ENCODE peak calls at places on chromosomes 16 and 17, in seven cellular contexts. One of them, this sample, is unnamed.

GRCh38 chr16:89047331-89048086 is 46.1 kb upstream of the ACSF3 start:
- DNase-seq in upper lobe of right lung: no peak
- DNase-seq in BJ: no peak
- DNase-seq in left ventricle myocardium inferior: no peak
- DNase-seq in foreskin fibroblast: no peak
- DNase-seq in astrocyte of the cerebellum: no peak
- DNase-seq in endodermal cell: no peak
- DNase-seq in this sample: no peak

GRCh38 chr16:23578096-23578830 is 17.9 kb downstream of the NDUFAB1 start:
- DNase-seq in astrocyte of the cerebellum: no peak
- DNase-seq in upper lobe of right lung: no peak
- DNase-seq in BJ: no peak
- DNase-seq in endodermal cell: no peak
- DNase-seq in left ventricle myocardium inferior: no peak
- DNase-seq in foreskin fibroblast: no peak
- DNase-seq in this sample: no peak

GRCh38 chr16:9199312-9199711 is 107.9 kb downstream of the HAPSTR1 start:
- DNase-seq in BJ: no peak
- DNase-seq in foreskin fibroblast: no peak
- DNase-seq in astrocyte of the cerebellum: no peak
- DNase-seq in upper lobe of right lung: no peak
- DNase-seq in endodermal cell: no peak
- DNase-seq in left ventricle myocardium inferior: peak
- DNase-seq in this sample: no peak

GRCh38 chr17:43338886-43339516 is 59.8 kb upstream of the ARL4D start:
- DNase-seq in endodermal cell: peak
- DNase-seq in BJ: no peak
- DNase-seq in foreskin fibroblast: peak
- DNase-seq in left ventricle myocardium inferior: peak
- DNase-seq in astrocyte of the cerebellum: no peak
- DNase-seq in upper lobe of right lung: peak
- DNase-seq in this sample: no peak

GRCh38 chr17:68184816-68185436 is 62.9 kb upstream of the AMZ2 start:
- DNase-seq in upper lobe of right lung: no peak
- DNase-seq in endodermal cell: peak
- DNase-seq in astrocyte of the cerebellum: no peak
- DNase-seq in left ventricle myocardium inferior: no peak
- DNase-seq in foreskin fibroblast: no peak
- DNase-seq in BJ: no peak
- DNase-seq in this sample: no peak

GRCh38 chr17:19880393-19880792 is 12.7 kb upstream of the ULK2 start:
- DNase-seq in left ventricle myocardium inferior: no peak
- DNase-seq in endodermal cell: no peak
- DNase-seq in BJ: no peak
- DNase-seq in upper lobe of right lung: no peak
- DNase-seq in foreskin fibroblast: no peak
- DNase-seq in astrocyte of the cerebellum: no peak
- DNase-seq in this sample: no peak

GRCh38 chr17:74695629-74696028 is 17.1 kb downstream of the CD300LF start:
- DNase-seq in foreskin fibroblast: no peak
- DNase-seq in astrocyte of the cerebellum: no peak
- DNase-seq in upper lobe of right lung: no peak
- DNase-seq in BJ: no peak
- DNase-seq in left ventricle myocardium inferior: no peak
- DNase-seq in endodermal cell: peak
- DNase-seq in this sample: no peak

GRCh38 chr17:46026045-46026814 is 27.2 kb downstream of the STH start:
- DNase-seq in upper lobe of right lung: no peak
- DNase-seq in astrocyte of the cerebellum: no peak
- DNase-seq in BJ: no peak
- DNase-seq in left ventricle myocardium inferior: no peak
- DNase-seq in endodermal cell: peak
- DNase-seq in foreskin fibroblast: no peak
- DNase-seq in this sample: no peak

GRCh38 chr17:27776882-27777624 is 23.3 kb downstream of the NOS2 start:
- DNase-seq in astrocyte of the cerebellum: no peak
- DNase-seq in left ventricle myocardium inferior: no peak
- DNase-seq in endodermal cell: no peak
- DNase-seq in foreskin fibroblast: no peak
- DNase-seq in BJ: no peak
- DNase-seq in upper lobe of right lung: no peak
- DNase-seq in this sample: no peak

GRCh38 chr17:66172706-66173223 is 19.2 kb downstream of the CEP112 start:
- DNase-seq in upper lobe of right lung: no peak
- DNase-seq in BJ: no peak
- DNase-seq in foreskin fibroblast: no peak
- DNase-seq in left ventricle myocardium inferior: no peak
- DNase-seq in astrocyte of the cerebellum: no peak
- DNase-seq in endodermal cell: no peak
- DNase-seq in this sample: no peak

GRCh38 chr17:40095944-40096791 is 4.2 kb downstream of the NR1D1 start:
- DNase-seq in foreskin fibroblast: no peak
- DNase-seq in endodermal cell: no peak
- DNase-seq in left ventricle myocardium inferior: no peak
- DNase-seq in astrocyte of the cerebellum: no peak
- DNase-seq in upper lobe of right lung: no peak
- DNase-seq in BJ: no peak
- DNase-seq in this sample: no peak

GRCh38 chr17:51597340-51597739 is 337.0 kb downstream of the UTP18 start:
- DNase-seq in foreskin fibroblast: no peak
- DNase-seq in upper lobe of right lung: no peak
- DNase-seq in left ventricle myocardium inferior: no peak
- DNase-seq in astrocyte of the cerebellum: no peak
- DNase-seq in endodermal cell: no peak
- DNase-seq in BJ: no peak
- DNase-seq in this sample: no peak

GRCh38 chr16:84532299-84532724 is 27.9 kb upstream of the MEAK7 start:
- DNase-seq in left ventricle myocardium inferior: peak
- DNase-seq in upper lobe of right lung: no peak
- DNase-seq in foreskin fibroblast: peak
- DNase-seq in endodermal cell: peak
- DNase-seq in BJ: peak
- DNase-seq in astrocyte of the cerebellum: peak
- DNase-seq in this sample: peak

GRCh38 chr16:56145369-56145768 is 45.9 kb upstream of the GNAO1 start:
- DNase-seq in endodermal cell: peak
- DNase-seq in foreskin fibroblast: no peak
- DNase-seq in astrocyte of the cerebellum: no peak
- DNase-seq in upper lobe of right lung: no peak
- DNase-seq in BJ: no peak
- DNase-seq in left ventricle myocardium inferior: no peak
- DNase-seq in this sample: no peak

GRCh38 chr16:53814791-53815190 is 110.8 kb downstream of the FTO start:
- DNase-seq in left ventricle myocardium inferior: no peak
- DNase-seq in upper lobe of right lung: no peak
- DNase-seq in foreskin fibroblast: no peak
- DNase-seq in BJ: no peak
- DNase-seq in astrocyte of the cerebellum: no peak
- DNase-seq in endodermal cell: no peak
- DNase-seq in this sample: no peak

GRCh38 chr16:58098207-58099096 is 30.7 kb downstream of the CFAP20 start:
- DNase-seq in upper lobe of right lung: peak
- DNase-seq in endodermal cell: no peak
- DNase-seq in BJ: peak
- DNase-seq in foreskin fibroblast: peak
- DNase-seq in astrocyte of the cerebellum: no peak
- DNase-seq in left ventricle myocardium inferior: no peak
- DNase-seq in this sample: no peak

GRCh38 chr16:70804153-70804728 is 3.3 kb upstream of the VAC14 start:
- DNase-seq in BJ: peak
- DNase-seq in endodermal cell: peak
- DNase-seq in upper lobe of right lung: no peak
- DNase-seq in foreskin fibroblast: peak
- DNase-seq in left ventricle myocardium inferior: no peak
- DNase-seq in astrocyte of the cerebellum: peak
- DNase-seq in this sample: no peak

GRCh38 chr16:21646721-21647561 is 5.5 kb downstream of the IGSF6 start:
- DNase-seq in left ventricle myocardium inferior: no peak
- DNase-seq in BJ: no peak
- DNase-seq in endodermal cell: no peak
- DNase-seq in upper lobe of right lung: no peak
- DNase-seq in foreskin fibroblast: no peak
- DNase-seq in astrocyte of the cerebellum: no peak
- DNase-seq in this sample: no peak

GRCh38 chr17:74831442-74832146 is 28.1 kb downstream of the GRIN2C start:
- DNase-seq in astrocyte of the cerebellum: no peak
- DNase-seq in foreskin fibroblast: no peak
- DNase-seq in upper lobe of right lung: no peak
- DNase-seq in BJ: no peak
- DNase-seq in endodermal cell: no peak
- DNase-seq in left ventricle myocardium inferior: no peak
- DNase-seq in this sample: no peak

GRCh38 chr16:11047939-11048500 is 103.7 kb downstream of the CLEC16A start:
- DNase-seq in upper lobe of right lung: no peak
- DNase-seq in endodermal cell: peak
- DNase-seq in left ventricle myocardium inferior: no peak
- DNase-seq in astrocyte of the cerebellum: no peak
- DNase-seq in BJ: no peak
- DNase-seq in foreskin fibroblast: no peak
- DNase-seq in this sample: no peak

GRCh38 chr17:10149573-10150399 is 48.6 kb downstream of the GAS7 start:
- DNase-seq in left ventricle myocardium inferior: no peak
- DNase-seq in foreskin fibroblast: peak
- DNase-seq in upper lobe of right lung: no peak
- DNase-seq in endodermal cell: no peak
- DNase-seq in BJ: no peak
- DNase-seq in astrocyte of the cerebellum: peak
- DNase-seq in this sample: no peak

GRCh38 chr17:67186782-67187181 is 58.2 kb downstream of the HELZ start:
- DNase-seq in astrocyte of the cerebellum: no peak
- DNase-seq in foreskin fibroblast: no peak
- DNase-seq in BJ: no peak
- DNase-seq in endodermal cell: no peak
- DNase-seq in upper lobe of right lung: no peak
- DNase-seq in left ventricle myocardium inferior: no peak
- DNase-seq in this sample: no peak

GRCh38 chr16:80347900-80348299 is 192.9 kb upstream of the DYNLRB2 start:
- DNase-seq in foreskin fibroblast: no peak
- DNase-seq in upper lobe of right lung: peak
- DNase-seq in BJ: no peak
- DNase-seq in left ventricle myocardium inferior: peak
- DNase-seq in astrocyte of the cerebellum: no peak
- DNase-seq in endodermal cell: peak
- DNase-seq in this sample: no peak

GRCh38 chr16:85570735-85571562 is 42.2 kb upstream of the GSE1 start:
- DNase-seq in BJ: no peak
- DNase-seq in endodermal cell: no peak
- DNase-seq in upper lobe of right lung: peak
- DNase-seq in foreskin fibroblast: no peak
- DNase-seq in left ventricle myocardium inferior: peak
- DNase-seq in astrocyte of the cerebellum: no peak
- DNase-seq in this sample: no peak

GRCh38 chr17:76529643-76530488 is 7.6 kb downstream of the CYGB start:
- DNase-seq in BJ: no peak
- DNase-seq in foreskin fibroblast: peak
- DNase-seq in astrocyte of the cerebellum: no peak
- DNase-seq in left ventricle myocardium inferior: peak
- DNase-seq in upper lobe of right lung: peak
- DNase-seq in endodermal cell: peak
- DNase-seq in this sample: no peak

GRCh38 chr16:12010388-12011251 is 34.1 kb downstream of the SNX29 start:
- DNase-seq in astrocyte of the cerebellum: no peak
- DNase-seq in BJ: peak
- DNase-seq in left ventricle myocardium inferior: no peak
- DNase-seq in upper lobe of right lung: no peak
- DNase-seq in foreskin fibroblast: peak
- DNase-seq in endodermal cell: no peak
- DNase-seq in this sample: no peak

GRCh38 chr17:77489898-77490265 is 349.1 kb downstream of the SEC14L1 start:
- DNase-seq in endodermal cell: peak
- DNase-seq in astrocyte of the cerebellum: no peak
- DNase-seq in left ventricle myocardium inferior: peak
- DNase-seq in upper lobe of right lung: peak
- DNase-seq in BJ: no peak
- DNase-seq in foreskin fibroblast: no peak
- DNase-seq in this sample: no peak

GRCh38 chr16:24736758-24737157 is 7.3 kb downstream of the TNRC6A start:
- DNase-seq in foreskin fibroblast: no peak
- DNase-seq in astrocyte of the cerebellum: no peak
- DNase-seq in endodermal cell: no peak
- DNase-seq in BJ: no peak
- DNase-seq in left ventricle myocardium inferior: no peak
- DNase-seq in upper lobe of right lung: no peak
- DNase-seq in this sample: no peak

GRCh38 chr17:70653850-70654249 is 484.5 kb downstream of the KCNJ2 start:
- DNase-seq in left ventricle myocardium inferior: no peak
- DNase-seq in upper lobe of right lung: no peak
- DNase-seq in astrocyte of the cerebellum: no peak
- DNase-seq in BJ: no peak
- DNase-seq in endodermal cell: no peak
- DNase-seq in foreskin fibroblast: no peak
- DNase-seq in this sample: no peak

GRCh38 chr17:44779211-44780025 is 20.6 kb downstream of the ADAM11 start:
- DNase-seq in BJ: no peak
- DNase-seq in astrocyte of the cerebellum: peak
- DNase-seq in endodermal cell: peak
- DNase-seq in left ventricle myocardium inferior: peak
- DNase-seq in foreskin fibroblast: peak
- DNase-seq in upper lobe of right lung: peak
- DNase-seq in this sample: no peak
- H3K4me3 ChIP-seq in BJ: peak
- H3K4me3 ChIP-seq in astrocyte of the cerebellum: peak
- H3K4me3 ChIP-seq in endodermal cell: peak
- H3K4me3 ChIP-seq in left ventricle myocardium inferior: peak
- H3K4me3 ChIP-seq in foreskin fibroblast: peak
- H3K4me3 ChIP-seq in upper lobe of right lung: peak
- H3K4me3 ChIP-seq in this sample: peak

DNA sequence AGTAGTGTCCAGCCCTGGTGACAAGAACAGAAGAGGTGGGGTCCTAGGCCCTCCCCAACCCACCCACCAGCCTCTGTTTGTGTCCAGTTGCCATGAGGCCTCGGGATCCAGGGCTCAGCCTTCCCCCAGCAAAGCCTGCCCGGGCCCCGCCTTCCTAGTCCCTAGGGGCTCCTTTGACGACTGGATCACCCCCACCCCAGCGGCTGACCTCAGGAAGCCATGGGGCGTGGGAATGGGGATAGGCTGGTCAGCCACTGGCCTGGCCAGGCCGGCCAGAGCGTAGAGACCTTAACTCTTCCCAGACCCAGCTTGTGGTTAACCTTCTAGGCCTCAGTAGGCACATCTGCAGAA is 4.1 kb upstream of the TPPP3 start:
- DNase-seq in astrocyte of the cerebellum: no peak
- DNase-seq in left ventricle myocardium inferior: peak
- DNase-seq in upper lobe of right lung: no peak
- DNase-seq in endodermal cell: no peak
- DNase-seq in BJ: no peak
- DNase-seq in foreskin fibroblast: no peak
- DNase-seq in this sample: no peak
- TF ChIP-seq CTCF in astrocyte of the cerebellum: no peak
- TF ChIP-seq CTCF in left ventricle myocardium inferior: no peak
- TF ChIP-seq CTCF in upper lobe of right lung: no peak
- TF ChIP-seq CTCF in endodermal cell: no peak
- TF ChIP-seq CTCF in BJ: no peak
- TF ChIP-seq CTCF in foreskin fibroblast: no peak
- TF ChIP-seq CTCF in this sample: no peak

GRCh38 chr17:42113293-42114069 is 967 bp upstream of the DHX58 start:
- DNase-seq in BJ: no peak
- DNase-seq in left ventricle myocardium inferior: no peak
- DNase-seq in foreskin fibroblast: no peak
- DNase-seq in astrocyte of the cerebellum: no peak
- DNase-seq in upper lobe of right lung: no peak
- DNase-seq in endodermal cell: no peak
- DNase-seq in this sample: no peak
- H3K4me3 ChIP-seq in BJ: no peak
- H3K4me3 ChIP-seq in left ventricle myocardium inferior: no peak
- H3K4me3 ChIP-seq in foreskin fibroblast: no peak
- H3K4me3 ChIP-seq in astrocyte of the cerebellum: no peak
- H3K4me3 ChIP-seq in upper lobe of right lung: peak
- H3K4me3 ChIP-seq in endodermal cell: no peak
- H3K4me3 ChIP-seq in this sample: no peak

GRCh38 chr17:32341857-32342602 is at the start of gene C17orf75:
- DNase-seq in upper lobe of right lung: peak
- DNase-seq in left ventricle myocardium inferior: peak
- DNase-seq in foreskin fibroblast: peak
- DNase-seq in BJ: no peak
- DNase-seq in astrocyte of the cerebellum: no peak
- DNase-seq in endodermal cell: peak
- DNase-seq in this sample: no peak
- TF ChIP-seq CTCF in upper lobe of right lung: no peak
- TF ChIP-seq CTCF in left ventricle myocardium inferior: no peak
- TF ChIP-seq CTCF in foreskin fibroblast: no peak
- TF ChIP-seq CTCF in BJ: no peak
- TF ChIP-seq CTCF in astrocyte of the cerebellum: no peak
- TF ChIP-seq CTCF in endodermal cell: no peak
- TF ChIP-seq CTCF in this sample: no peak